ENCODE peak calls at places on chromosome 21, in six cellular contexts. S is right atrium auricular region; V is substantia nigra; N is NCI-H2171 treated with DMSO at 0.1 percent for 48 hours; B is activated naive CD8-positive, alpha-beta T cell treated with anti-CD3 and anti-CD28 coated beads, Interleukin-2, amount 10 ng/mL, durations not matched to agents 7 days and 5 days; I is OCI-LY7. C is an unnamed sample.

GRCh38 chr21:42160111-42160949 is 58.6 kb upstream of the ABCG1 start:
- DNase-seq in S (no peak), V (no peak), N (no peak), B (peak; percentile 28), I (no peak), C (no peak)

GRCh38 chr21:26043891-26044290 is 126.7 kb downstream of the APP start:
- DNase-seq in S (no peak), V (no peak), N (no peak), B (no peak), I (no peak), C (no peak)

GRCh38 chr21:29715089-29715488 is 224.7 kb downstream of the GRIK1 start:
- DNase-seq in S (no peak), V (no peak), N (no peak), B (no peak), I (no peak), C (no peak)

GRCh38 chr21:35664683-35665082 is 395.6 kb downstream of the SETD4 start:
- DNase-seq in S (no peak), V (no peak), N (no peak), B (no peak), I (no peak), C (no peak)

GRCh38 chr21:36694593-36695282 is 4.2 kb upstream of the SIM2 start:
- DNase-seq in S (no peak), V (no peak), N (no peak), B (no peak), I (no peak), C (no peak)

GRCh38 chr21:42665026-42665425 is 11.6 kb downstream of the PDE9A start:
- DNase-seq in S (no peak), V (no peak), N (no peak), B (no peak), I (no peak), C (no peak)

GRCh38 chr21:39098696-39099111 is 84.5 kb downstream of the PSMG1 start:
- DNase-seq in S (no peak), V (no peak), N (no peak), B (no peak), I (no peak), C (no peak)

GRCh38 chr21:22174746-22175145 is 1176.5 kb downstream of the NCAM2 start:
- DNase-seq in S (no peak), V (no peak), N (no peak), B (no peak), I (no peak), C (no peak)

GRCh38 chr21:38250991-38251418 is 5.8 kb upstream of the KCNJ15 start:
- DNase-seq in S (no peak), V (no peak), N (no peak), B (no peak), I (no peak), C (no peak)

GRCh38 chr21:46000182-46000730 is 18.7 kb downstream of the COL6A1 start:
- DNase-seq in S (peak; percentile 57), V (no peak), N (no peak), B (peak; percentile 10), I (no peak), C (no peak)

GRCh38 chr21:42199488-42200463 is 19.2 kb upstream of the ABCG1 start:
- DNase-seq in S (no peak), V (no peak), N (no peak), B (no peak), I (peak; percentile 79), C (no peak)

GRCh38 chr21:38965241-38965640 is 159.5 kb downstream of the ETS2 start:
- DNase-seq in S (no peak), V (no peak), N (no peak), B (no peak), I (no peak), C (no peak)

GRCh38 chr21:36202721-36203602 is 46.3 kb downstream of the DOP1B start:
- DNase-seq in S (no peak), V (no peak), N (no peak), B (no peak), I (no peak), C (no peak)

GRCh38 chr21:28263974-28264373 is 728.7 kb downstream of the LTN1 start:
- DNase-seq in S (no peak), V (no peak), N (no peak), B (no peak), I (no peak), C (no peak)

GRCh38 chr21:44658511-44658910 is 779 bp downstream of the KRTAP12-3 start:
- DNase-seq in S (no peak), V (no peak), N (no peak), B (no peak), I (no peak), C (no peak)

GRCh38 chr21:37631319-37632117 is 264.9 kb downstream of the DYRK1A start:
- DNase-seq in S (no peak), V (no peak), N (no peak), B (no peak), I (no peak), C (no peak)

GRCh38 chr21:31132574-31133242 is 94.4 kb upstream of the KRTAP19-8 start:
- DNase-seq in S (no peak), V (no peak), N (no peak), B (peak; percentile 41), I (no peak), C (peak; percentile 81)

GRCh38 chr21:14736162-14736561 is 190.0 kb upstream of the SAMSN1 start:
- DNase-seq in S (no peak), V (no peak), N (no peak), B (no peak), I (peak; percentile 3), C (peak; percentile 25)

GRCh38 chr21:17576080-17576835 is 36.4 kb downstream of the BTG3 start:
- DNase-seq in S (no peak), V (no peak), N (no peak), B (no peak), I (no peak), C (no peak)

GRCh38 chr21:39518845-39519205 is 67.1 kb downstream of the SH3BGR start:
- DNase-seq in S (no peak), V (no peak), N (peak; percentile 19), B (no peak), I (no peak), C (no peak)

GRCh38 chr21:27035791-27036190 is 68.9 kb upstream of the ADAMTS5 start:
- DNase-seq in S (no peak), V (no peak), N (peak; percentile 88), B (no peak), I (no peak), C (peak; percentile 20)

GRCh38 chr21:37357691-37358090 is 8.9 kb upstream of the DYRK1A start:
- DNase-seq in S (no peak), V (no peak), N (no peak), B (no peak), I (no peak), C (no peak)

GRCh38 chr21:22762463-22762862 is 1764.3 kb downstream of the NCAM2 start:
- DNase-seq in S (no peak), V (no peak), N (no peak), B (no peak), I (no peak), C (no peak)

GRCh38 chr21:32520885-32521735 is 64.2 kb downstream of the TCP10L start:
- DNase-seq in S (peak; percentile 96), V (peak; percentile 11), N (peak; percentile 32), B (no peak), I (no peak), C (peak; percentile 69)

GRCh38 chr21:44304041-44304738 is 4.3 kb downstream of the PFKL start:
- DNase-seq in S (no peak), V (no peak), N (no peak), B (no peak), I (no peak), C (peak; percentile 75)

GRCh38 chr21:15752763-15753407 is 23.1 kb downstream of the USP25 start:
- DNase-seq in S (no peak), V (no peak), N (no peak), B (no peak), I (no peak), C (no peak)

GRCh38 chr21:44932366-44933181 is 7.3 kb upstream of the SLX9 start:
- DNase-seq in S (no peak), V (no peak), N (peak; percentile 33), B (peak; percentile 89), I (peak; percentile 42), C (no peak)

GRCh38 chr21:30829659-30830058 is at the start of gene KRTAP7-1:
- DNase-seq in S (no peak), V (no peak), N (no peak), B (no peak), I (no peak), C (no peak)

GRCh38 chr21:42158846-42159245 is 60.1 kb upstream of the ABCG1 start:
- DNase-seq in S (no peak), V (no peak), N (no peak), B (peak; percentile 14), I (no peak), C (no peak)

C was measured in pons.